ENCODE peak calls at places on chromosomes 4 and X, in six cellular contexts. Z is brain microvascular endothelial cell, W is lower leg skin, Y is stomach, D is heart right ventricle, F is spleen. R is an unnamed sample.

GRCh38 chr4:150574678-150575077 is 7.3 kb upstream of the MAB21L2 start:
- DNase-seq in W (no peak), F (no peak), D (no peak), Z (no peak), Y (no peak), R (no peak)

GRCh38 chr4:143391895-143392294 is 55.2 kb downstream of the GAB1 start:
- DNase-seq in Z (peak), W (no peak), Y (no peak), D (no peak), F (no peak), R (no peak)

GRCh38 chr4:21879187-21879586 is 69.4 kb downstream of the KCNIP4 start:
- DNase-seq in Z (peak), Y (no peak), F (no peak), D (no peak), W (no peak), R (no peak)

GRCh38 chr4:159227984-159228383 is 125.1 kb downstream of the RAPGEF2 start:
- DNase-seq in D (peak), Z (peak), W (peak), Y (peak), F (peak), R (no peak)

GRCh38 chrX:49171752-49172279 is at the start of gene PLP2:
- DNase-seq in Z (peak), W (no peak), F (peak), D (peak), Y (peak), R (no peak)

GRCh38 chrX:12814434-12814833 is 23.2 kb downstream of the PRPS2 start:
- DNase-seq in Y (peak), W (no peak), F (no peak), D (no peak), Z (peak), R (peak)

GRCh38 chrX:11458175-11458574 is 165.0 kb downstream of the AMELX start:
- DNase-seq in Y (no peak), D (no peak), W (no peak), Z (no peak), F (no peak), R (peak)

GRCh38 chrX:119880552-119881437 is 9.2 kb downstream of the NDUFA1 start:
- DNase-seq in F (no peak), D (no peak), Z (peak), Y (no peak), W (no peak), R (no peak)

GRCh38 chr4:56155432-56155831 is 206.7 kb downstream of the CEP135 start:
- DNase-seq in Y (no peak), W (no peak), Z (no peak), F (no peak), D (no peak), R (no peak)

GRCh38 chrX:47632664-47633063 is 2.9 kb upstream of the CFP start:
- DNase-seq in Y (no peak), W (no peak), F (no peak), D (no peak), Z (no peak), R (no peak)

GRCh38 chr4:145511913-145512522 is 30.4 kb downstream of the SMAD1 start:
- DNase-seq in F (no peak), Y (no peak), Z (no peak), W (no peak), D (no peak), R (no peak)

GRCh38 chr4:95267081-95267480 is 281.7 kb downstream of the UNC5C start:
- DNase-seq in F (no peak), Z (peak), D (no peak), Y (no peak), W (no peak), R (no peak)

GRCh38 chr4:76147454-76148141 is 599 bp downstream of the NUP54 start:
- DNase-seq in Z (peak), D (peak), F (no peak), W (peak), Y (peak), R (peak)

GRCh38 chrX:2628751-2629315 is 62.3 kb upstream of the CD99 start:
- DNase-seq in F (no peak), W (peak), Y (no peak), D (no peak), Z (no peak), R (peak)

GRCh38 chr4:79597266-79597665 is 189.2 kb upstream of the GK2 start:
- DNase-seq in F (no peak), W (no peak), D (no peak), Y (no peak), Z (peak), R (no peak)

GRCh38 chrX:30586516-30586915 is 8.9 kb upstream of the TASL start:
- DNase-seq in D (no peak), Y (no peak), F (no peak), W (no peak), Z (no peak), R (no peak)

GRCh38 chr4:24473309-24473721 is 111.0 kb downstream of the DHX15 start:
- DNase-seq in D (peak), F (no peak), Z (no peak), W (no peak), Y (no peak), R (no peak)

GRCh38 chr4:166499820-166500219 is 626.8 kb downstream of the TLL1 start:
- DNase-seq in Y (no peak), D (no peak), W (no peak), Z (no peak), F (no peak), R (no peak)

GRCh38 chr4:110418641-110419040 is 57.3 kb upstream of the ENPEP start:
- DNase-seq in Z (no peak), Y (no peak), F (peak), D (peak), W (no peak), R (no peak)

GRCh38 chrX:70262952-70263567 is 3.1 kb upstream of the P2RY4 start:
- DNase-seq in D (peak), F (no peak), Z (peak), Y (no peak), W (peak), R (peak)

GRCh38 chrX:14694631-14695030 is 165.3 kb downstream of the GLRA2 start:
- DNase-seq in W (no peak), Y (no peak), D (no peak), F (no peak), Z (no peak), R (no peak)

GRCh38 chr4:86302242-86302641 is 57.6 kb downstream of the MAPK10 start:
- DNase-seq in W (no peak), Z (no peak), F (no peak), D (peak), Y (no peak), R (peak)

GRCh38 chrX:134547047-134547679 is 87.2 kb downstream of the HPRT1 start:
- DNase-seq in Y (no peak), Z (no peak), F (no peak), W (no peak), D (no peak), R (no peak)

GRCh38 chr4:121209171-121209570 is 45.0 kb upstream of the TNIP3 start:
- DNase-seq in D (no peak), Y (no peak), F (no peak), Z (no peak), W (peak), R (no peak)

GRCh38 chrX:40105791-40106676 is 8.3 kb upstream of the BCOR start:
- DNase-seq in Z (no peak), F (peak), D (peak), W (peak), Y (peak), R (no peak)

GRCh38 chr4:81424336-81424735 is 47.4 kb downstream of the RASGEF1B start:
- DNase-seq in Y (no peak), W (no peak), D (no peak), F (no peak), Z (no peak), R (no peak)

GRCh38 chr4:121064482-121064881 is 7.9 kb downstream of the NDNF start:
- DNase-seq in W (no peak), F (no peak), Y (no peak), Z (no peak), D (no peak), R (no peak)

GRCh38 chr4:143360838-143361237 is 24.2 kb downstream of the GAB1 start:
- DNase-seq in Y (no peak), F (no peak), Z (no peak), D (no peak), W (no peak), R (no peak)

GRCh38 chr4:56276547-56276946 is 110.7 kb downstream of the AASDH start:
- DNase-seq in F (no peak), D (no peak), Y (no peak), W (no peak), Z (peak), R (no peak)

GRCh38 chr4:156779774-156780173 is 191.8 kb downstream of the PDGFC start:
- DNase-seq in W (no peak), Z (peak), D (no peak), F (no peak), Y (no peak), R (no peak)

GRCh38 chr4:48968814-48969213 is 17.3 kb upstream of the CWH43 start:
- DNase-seq in D (no peak), W (no peak), F (no peak), Y (no peak), Z (peak), R (no peak)

GRCh38 chrX:9171841-9172240 is 137.9 kb upstream of the FAM9B start:
- DNase-seq in F (no peak), W (no peak), Y (no peak), D (no peak), Z (no peak), R (no peak)

GRCh38 chr4:134955059-134955458 is 753.5 kb upstream of the PABPC4L start:
- DNase-seq in Y (no peak), W (no peak), F (no peak), D (no peak), Z (no peak), R (no peak)

GRCh38 chrX:97616883-97617510 is 733.3 kb downstream of the RPA4 start:
- DNase-seq in W (peak), Z (peak), Y (no peak), D (no peak), F (no peak), R (no peak)

GRCh38 chrX:82466994-82467393 is 1041.1 kb upstream of the POU3F4 start:
- DNase-seq in W (no peak), Z (no peak), F (no peak), Y (no peak), D (no peak), R (no peak)

GRCh38 chr4:108068422-108068821 is 78.7 kb downstream of the HADH start:
- DNase-seq in Y (no peak), F (no peak), W (no peak), Z (no peak), D (no peak), R (no peak)

GRCh38 chr4:185920171-185920570 is 108.2 kb upstream of the SORBS2 start:
- DNase-seq in Z (peak), F (no peak), W (no peak), Y (no peak), D (no peak), R (no peak)

GRCh38 chr4:109873791-109874514 is 26.0 kb downstream of the LRIT3 start:
- DNase-seq in Z (no peak), D (no peak), Y (no peak), W (no peak), F (no peak), R (peak)

DNA sequence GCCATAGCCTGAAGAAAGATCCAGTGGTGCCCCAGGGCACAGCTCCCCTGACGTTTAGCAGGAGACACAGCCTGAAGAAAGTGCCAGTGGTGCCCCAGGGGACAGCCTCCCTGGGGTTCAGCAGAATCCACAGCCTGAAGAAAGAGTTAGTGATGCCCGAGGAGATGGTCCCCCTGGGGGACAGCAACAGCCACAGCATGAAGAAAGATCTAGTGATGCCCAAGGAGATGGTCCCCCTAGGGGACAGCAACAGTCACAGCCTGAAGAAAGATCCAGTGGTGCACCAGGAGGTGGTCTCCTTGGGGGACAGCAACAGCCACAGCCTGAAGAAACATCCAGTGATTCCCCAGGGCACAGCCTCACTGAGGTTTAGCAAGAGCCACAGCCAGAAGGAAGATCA is 2.8 kb downstream of the TEX13C start:
- DNase-seq in W (no peak), Z (no peak), D (no peak), Y (no peak), F (no peak), R (no peak)
- TF ChIP-seq CTCF in W (no peak), Z (no peak), D (no peak), Y (no peak), F (no peak), R (no peak)

GRCh38 chr4:54322817-54323417 is 93.8 kb downstream of the PDGFRA start:
- DNase-seq in F (no peak), D (peak), Y (peak), Z (peak), W (peak), R (peak)
- TF ChIP-seq CTCF in F (peak), D (peak), Y (peak), Z (peak), W (no peak), R (peak)

GRCh38 chr4:71050809-71051208 is 57.4 kb downstream of the DCK start:
- DNase-seq in W (no peak), F (no peak), Y (no peak), D (no peak), Z (no peak), R (no peak)
- TF ChIP-seq CTCF in W (no peak), F (no peak), Y (no peak), D (no peak), Z (no peak), R (peak)

DNA sequence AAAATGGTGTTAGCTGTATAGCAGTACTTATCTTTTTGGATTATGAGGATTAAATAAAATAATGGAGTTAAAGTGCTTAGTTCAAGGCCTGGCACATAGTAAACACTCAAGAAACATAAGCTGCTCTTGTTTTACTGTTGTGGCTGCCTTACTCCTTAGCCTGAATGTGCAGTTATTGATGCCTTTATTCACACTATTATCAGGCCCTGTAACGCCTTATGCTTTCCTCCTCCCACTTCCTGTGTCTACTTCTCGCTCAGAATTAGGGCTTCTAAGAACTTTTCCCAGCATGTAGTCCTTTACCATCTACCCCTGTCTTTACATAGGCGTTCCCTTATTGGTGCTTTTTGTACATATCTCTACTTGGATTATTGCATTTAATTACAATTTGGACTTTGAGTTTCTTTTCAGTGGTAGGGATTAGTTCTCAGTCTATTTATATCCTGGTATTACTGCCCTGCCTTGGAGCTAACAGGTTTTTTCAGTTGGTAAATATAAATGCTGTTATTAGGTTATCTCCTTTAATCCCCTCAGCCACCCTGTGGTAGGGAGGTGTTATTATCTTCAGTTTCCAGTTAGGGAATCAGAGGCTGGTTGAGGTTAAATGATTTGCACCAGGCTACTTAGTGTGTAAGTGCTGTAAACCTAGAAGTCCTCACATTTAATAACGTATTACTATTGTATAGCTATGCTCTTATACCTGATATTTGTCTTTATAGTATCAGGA is 83.9 kb downstream of the RBPJ start:
- DNase-seq in Y (no peak), Z (no peak), D (no peak), F (no peak), W (no peak), R (no peak)
- TF ChIP-seq CTCF in Y (no peak), Z (peak), D (no peak), F (no peak), W (no peak), R (peak)

GRCh38 chr4:96352051-96352517 is 512.2 kb downstream of the PDHA2 start:
- DNase-seq in W (no peak), Z (peak), D (no peak), F (no peak), Y (no peak), R (peak)
- TF ChIP-seq CTCF in W (no peak), Z (peak), D (no peak), F (no peak), Y (no peak), R (peak)

GRCh38 chr4:1516261-1516660 is 110.0 kb upstream of the NKX1-1 start:
- DNase-seq in D (no peak), Z (no peak), Y (no peak), F (peak), W (no peak), R (no peak)
- TF ChIP-seq CTCF in D (no peak), Z (no peak), Y (no peak), F (no peak), W (no peak), R (no peak)

DNA sequence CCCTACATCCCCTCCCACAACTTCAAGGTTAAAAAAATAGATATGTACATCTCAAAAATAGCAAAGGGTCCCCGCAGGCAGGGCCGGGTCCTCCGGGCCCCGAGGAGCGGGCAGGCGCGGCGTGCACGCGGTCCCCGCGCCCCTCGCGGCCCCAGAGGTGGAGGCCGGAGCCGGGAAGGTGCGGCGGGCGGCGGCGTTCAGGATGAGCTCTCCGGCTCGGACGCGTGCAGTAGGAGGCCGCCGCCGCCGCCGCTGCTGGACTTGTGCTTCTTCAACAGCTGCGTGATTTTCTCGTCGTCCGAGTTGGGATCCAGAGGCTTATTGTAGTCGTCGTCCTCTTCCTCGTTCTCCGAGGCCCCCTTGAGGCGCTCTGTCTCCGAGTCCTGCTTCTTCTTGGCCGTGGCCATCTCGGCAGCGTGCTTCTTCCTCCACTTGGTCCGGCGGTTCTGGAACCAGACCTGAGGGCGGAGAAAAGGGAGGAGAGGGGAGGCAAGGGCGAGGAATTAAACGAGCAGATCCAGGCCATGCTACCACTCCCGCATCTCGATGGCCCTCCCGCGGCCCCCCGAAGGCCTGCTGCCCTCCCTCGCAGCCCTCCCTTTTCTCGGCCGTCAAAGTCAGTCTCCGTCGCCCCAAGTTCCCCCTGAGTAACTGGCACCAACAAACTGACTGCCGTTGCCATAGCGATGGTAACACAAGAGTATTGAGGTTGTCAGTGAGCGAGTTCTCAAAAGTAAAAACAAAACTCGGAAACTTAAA is 5.8 kb downstream of the NKX6-1 start:
- DNase-seq in D (no peak), W (no peak), F (no peak), Z (no peak), Y (no peak), R (no peak)
- TF ChIP-seq CTCF in D (no peak), W (no peak), F (no peak), Z (peak), Y (no peak), R (no peak)

R was measured in LNCaP clone FGC.